ENCODE peak calls at places on chromosomes 13 and 19, in four cellular contexts. One of them, this sample, is unnamed.

GRCh38 chr19:16325161-16325527 is 518 bp downstream of the KLF2 start:
- DNase-seq in heart right ventricle: no peak
- DNase-seq in endothelial cell of umbilical vein: peak
- DNase-seq in pancreas: no peak
- DNase-seq in this sample: peak

GRCh38 chr19:18419699-18420460 is 682 bp downstream of the SSBP4 start:
- DNase-seq in heart right ventricle: no peak
- DNase-seq in endothelial cell of umbilical vein: no peak
- DNase-seq in pancreas: no peak
- DNase-seq in this sample: no peak

GRCh38 chr13:70630247-70630646 is 522.0 kb upstream of the KLHL1 start:
- DNase-seq in heart right ventricle: no peak
- DNase-seq in endothelial cell of umbilical vein: no peak
- DNase-seq in pancreas: no peak
- DNase-seq in this sample: no peak

GRCh38 chr19:7013678-7014077 is 7.6 kb downstream of the MBD3L2B start:
- DNase-seq in endothelial cell of umbilical vein: no peak
- DNase-seq in pancreas: no peak
- DNase-seq in heart right ventricle: no peak
- DNase-seq in this sample: no peak

GRCh38 chr19:32330149-32330548 is 15.3 kb upstream of the ZNF507 start:
- DNase-seq in pancreas: no peak
- DNase-seq in heart right ventricle: no peak
- DNase-seq in endothelial cell of umbilical vein: peak
- DNase-seq in this sample: no peak

GRCh38 chr19:6018786-6019185 is 40.8 kb upstream of the RANBP3 start:
- DNase-seq in pancreas: no peak
- DNase-seq in heart right ventricle: no peak
- DNase-seq in endothelial cell of umbilical vein: no peak
- DNase-seq in this sample: peak

GRCh38 chr13:36986462-36987240 is 12.5 kb downstream of the ALG5 start:
- DNase-seq in endothelial cell of umbilical vein: peak
- DNase-seq in heart right ventricle: no peak
- DNase-seq in pancreas: no peak
- DNase-seq in this sample: no peak

GRCh38 chr13:73060251-73061160 is 1.7 kb downstream of the KLF5 start:
- DNase-seq in pancreas: peak
- DNase-seq in heart right ventricle: peak
- DNase-seq in endothelial cell of umbilical vein: peak
- DNase-seq in this sample: no peak

GRCh38 chr13:80871481-80871880 is 530.6 kb upstream of the SPRY2 start:
- DNase-seq in endothelial cell of umbilical vein: peak
- DNase-seq in heart right ventricle: no peak
- DNase-seq in pancreas: no peak
- DNase-seq in this sample: no peak

GRCh38 chr13:40076765-40077362 is 421.4 kb downstream of the COG6 start:
- DNase-seq in endothelial cell of umbilical vein: no peak
- DNase-seq in pancreas: no peak
- DNase-seq in heart right ventricle: no peak
- DNase-seq in this sample: no peak

GRCh38 chr19:33562636-33563035 is 41.0 kb upstream of the PEPD start:
- DNase-seq in pancreas: no peak
- DNase-seq in heart right ventricle: no peak
- DNase-seq in endothelial cell of umbilical vein: no peak
- DNase-seq in this sample: no peak

GRCh38 chr19:41376241-41376997 is at the start of gene TMEM91:
- DNase-seq in pancreas: no peak
- DNase-seq in endothelial cell of umbilical vein: peak
- DNase-seq in heart right ventricle: peak
- DNase-seq in this sample: peak

GRCh38 chr13:52010890-52011689 is at the start of gene ATP7B:
- DNase-seq in pancreas: no peak
- DNase-seq in endothelial cell of umbilical vein: peak
- DNase-seq in heart right ventricle: peak
- DNase-seq in this sample: peak

GRCh38 chr19:41795031-41795461 is 1.3 kb upstream of the CEACAM3 start:
- DNase-seq in pancreas: peak
- DNase-seq in heart right ventricle: peak
- DNase-seq in endothelial cell of umbilical vein: peak
- DNase-seq in this sample: peak

GRCh38 chr13:27170221-27170520 is 1.4 kb downstream of the USP12 start:
- DNase-seq in pancreas: no peak
- DNase-seq in endothelial cell of umbilical vein: no peak
- DNase-seq in heart right ventricle: no peak
- DNase-seq in this sample: no peak

GRCh38 chr13:114146629-114147028 is 14.2 kb upstream of the RASA3 start:
- DNase-seq in endothelial cell of umbilical vein: no peak
- DNase-seq in heart right ventricle: no peak
- DNase-seq in pancreas: no peak
- DNase-seq in this sample: peak
- TF ChIP-seq CTCF in endothelial cell of umbilical vein: peak
- TF ChIP-seq CTCF in heart right ventricle: no peak
- TF ChIP-seq CTCF in pancreas: no peak
- TF ChIP-seq CTCF in this sample: peak

GRCh38 chr13:42350141-42350540 is 78.2 kb downstream of the AKAP11 start:
- DNase-seq in heart right ventricle: no peak
- DNase-seq in pancreas: no peak
- DNase-seq in endothelial cell of umbilical vein: no peak
- DNase-seq in this sample: no peak

GRCh38 chr13:42360046-42360445 is 88.1 kb downstream of the AKAP11 start:
- DNase-seq in heart right ventricle: no peak
- DNase-seq in pancreas: no peak
- DNase-seq in endothelial cell of umbilical vein: no peak
- DNase-seq in this sample: no peak

GRCh38 chr13:42354246-42355117 is 82.5 kb downstream of the AKAP11 start:
- DNase-seq in pancreas: no peak
- DNase-seq in endothelial cell of umbilical vein: peak
- DNase-seq in heart right ventricle: no peak
- DNase-seq in this sample: no peak

GRCh38 chr13:42355841-42356575 is 84.1 kb downstream of the AKAP11 start:
- DNase-seq in heart right ventricle: no peak
- DNase-seq in pancreas: no peak
- DNase-seq in endothelial cell of umbilical vein: no peak
- DNase-seq in this sample: no peak

GRCh38 chr13:42355118-42355840 is 83.3 kb downstream of the AKAP11 start:
- DNase-seq in endothelial cell of umbilical vein: no peak
- DNase-seq in pancreas: no peak
- DNase-seq in heart right ventricle: no peak
- DNase-seq in this sample: no peak
- H3K4me3 ChIP-seq in endothelial cell of umbilical vein: no peak
- H3K4me3 ChIP-seq in pancreas: no peak
- H3K4me3 ChIP-seq in heart right ventricle: no peak
- H3K4me3 ChIP-seq in this sample: no peak

DNA sequence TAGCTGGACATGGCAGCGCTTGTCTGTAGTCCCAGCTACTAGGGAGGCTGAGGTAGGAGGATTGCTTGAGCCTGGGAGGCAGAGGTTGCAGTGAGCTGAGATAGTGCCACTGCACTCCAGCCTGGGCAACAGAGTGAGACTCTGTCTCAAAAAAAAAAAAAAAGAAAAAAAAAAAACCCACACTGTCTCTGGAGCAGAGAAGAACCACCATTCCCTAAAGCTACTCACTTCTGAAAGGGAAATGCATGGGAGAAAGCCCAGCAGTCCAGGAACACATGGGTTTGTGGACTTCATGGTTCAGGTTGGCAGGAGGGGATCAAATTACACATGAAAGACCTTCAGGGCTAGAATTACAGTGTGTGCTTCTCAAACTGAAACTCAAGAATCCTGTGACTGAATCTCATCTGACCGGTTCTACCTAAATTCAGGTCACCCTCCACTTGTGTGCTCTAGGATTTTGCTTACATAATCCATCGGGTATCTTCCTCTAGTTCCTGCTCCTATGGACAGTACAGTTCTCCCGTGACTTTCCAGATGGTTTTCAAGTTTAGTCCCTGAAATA is 30.2 kb upstream of the CPB2 start:
- DNase-seq in pancreas: peak
- DNase-seq in heart right ventricle: no peak
- DNase-seq in endothelial cell of umbilical vein: no peak
- DNase-seq in this sample: no peak
- H3K27ac ChIP-seq in pancreas: peak
- H3K27ac ChIP-seq in heart right ventricle: no peak
- H3K27ac ChIP-seq in endothelial cell of umbilical vein: no peak
- H3K27ac ChIP-seq in this sample: no peak

GRCh38 chr13:95224064-95224463 is 77.2 kb downstream of the ABCC4 start:
- DNase-seq in pancreas: no peak
- DNase-seq in heart right ventricle: no peak
- DNase-seq in endothelial cell of umbilical vein: no peak
- DNase-seq in this sample: no peak

GRCh38 chr13:95228130-95228529 is 73.1 kb downstream of the ABCC4 start:
- DNase-seq in heart right ventricle: no peak
- DNase-seq in pancreas: no peak
- DNase-seq in endothelial cell of umbilical vein: no peak
- DNase-seq in this sample: no peak

GRCh38 chr13:95226932-95227718 is 74.1 kb downstream of the ABCC4 start:
- DNase-seq in endothelial cell of umbilical vein: peak
- DNase-seq in pancreas: no peak
- DNase-seq in heart right ventricle: no peak
- DNase-seq in this sample: no peak

GRCh38 chr13:95226051-95226450 is 75.2 kb downstream of the ABCC4 start:
- DNase-seq in pancreas: no peak
- DNase-seq in endothelial cell of umbilical vein: no peak
- DNase-seq in heart right ventricle: no peak
- DNase-seq in this sample: no peak

GRCh38 chr13:95226476-95226875 is 74.8 kb downstream of the ABCC4 start:
- DNase-seq in heart right ventricle: no peak
- DNase-seq in endothelial cell of umbilical vein: no peak
- DNase-seq in pancreas: no peak
- DNase-seq in this sample: peak
- TF ChIP-seq CTCF in heart right ventricle: no peak
- TF ChIP-seq CTCF in endothelial cell of umbilical vein: no peak
- TF ChIP-seq CTCF in pancreas: no peak
- TF ChIP-seq CTCF in this sample: peak

GRCh38 chr19:3041302-3041701 is 12.2 kb upstream of the TLE2 start:
- DNase-seq in pancreas: no peak
- DNase-seq in heart right ventricle: no peak
- DNase-seq in endothelial cell of umbilical vein: no peak
- DNase-seq in this sample: no peak
- H3K4me3 ChIP-seq in pancreas: no peak
- H3K4me3 ChIP-seq in heart right ventricle: no peak
- H3K4me3 ChIP-seq in endothelial cell of umbilical vein: no peak
- H3K4me3 ChIP-seq in this sample: no peak

GRCh38 chr19:48877900-48878218 is 5.6 kb downstream of the PPP1R15A start:
- DNase-seq in heart right ventricle: no peak
- DNase-seq in endothelial cell of umbilical vein: peak
- DNase-seq in pancreas: no peak
- DNase-seq in this sample: no peak

GRCh38 chr19:48872884-48873475 is 759 bp downstream of the PPP1R15A start:
- DNase-seq in heart right ventricle: peak
- DNase-seq in pancreas: peak
- DNase-seq in endothelial cell of umbilical vein: peak
- DNase-seq in this sample: no peak

GRCh38 chr19:48873476-48874308 is 1.5 kb downstream of the PPP1R15A start:
- DNase-seq in pancreas: no peak
- DNase-seq in heart right ventricle: no peak
- DNase-seq in endothelial cell of umbilical vein: no peak
- DNase-seq in this sample: no peak

GRCh38 chr19:48872182-48872883 is at the start of gene PPP1R15A:
- DNase-seq in heart right ventricle: peak
- DNase-seq in pancreas: peak
- DNase-seq in endothelial cell of umbilical vein: peak
- DNase-seq in this sample: peak

DNA sequence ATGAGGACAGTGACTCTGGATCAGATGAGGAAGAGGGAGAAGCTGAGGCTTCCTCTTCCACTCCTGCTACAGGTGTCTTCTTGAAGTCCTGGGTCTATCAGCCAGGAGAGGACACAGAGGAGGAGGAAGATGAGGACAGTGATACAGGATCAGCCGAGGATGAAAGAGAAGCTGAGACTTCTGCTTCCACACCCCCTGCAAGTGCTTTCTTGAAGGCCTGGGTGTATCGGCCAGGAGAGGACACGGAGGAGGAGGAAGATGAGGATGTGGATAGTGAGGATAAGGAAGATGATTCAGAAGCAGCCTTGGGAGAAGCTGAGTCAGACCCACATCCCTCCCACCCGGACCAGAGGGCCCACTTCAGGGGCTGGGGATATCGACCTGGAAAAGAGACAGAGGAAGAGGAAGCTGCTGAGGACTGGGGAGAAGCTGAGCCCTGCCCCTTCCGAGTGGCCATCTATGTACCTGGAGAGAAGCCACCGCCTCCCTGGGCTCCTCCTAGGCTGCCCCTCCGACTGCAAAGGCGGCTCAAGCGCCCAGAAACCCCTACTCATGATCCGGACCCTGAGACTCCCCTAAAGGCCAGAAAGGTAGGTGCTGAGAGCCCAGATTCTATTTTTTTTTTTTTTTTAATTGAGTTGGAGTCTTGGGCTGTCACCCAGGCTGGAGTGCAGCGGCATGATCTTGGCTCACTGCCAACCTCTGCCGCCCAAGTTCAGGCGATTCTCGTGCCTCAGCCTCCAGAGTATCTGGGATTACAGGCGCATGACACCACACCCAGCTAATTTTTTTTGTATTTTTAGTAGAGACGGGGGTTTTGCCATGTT is 2.3 kb downstream of the PPP1R15A start:
- DNase-seq in pancreas: no peak
- DNase-seq in heart right ventricle: no peak
- DNase-seq in endothelial cell of umbilical vein: peak
- DNase-seq in this sample: no peak
- H3K27ac ChIP-seq in pancreas: no peak
- H3K27ac ChIP-seq in heart right ventricle: peak
- H3K27ac ChIP-seq in endothelial cell of umbilical vein: peak
- H3K27ac ChIP-seq in this sample: peak

This sample was measured in WERI-Rb-1.